ENCODE peak calls at places on chromosomes 16 and 17, in nine cellular contexts. One of them, this sample, is unnamed.

GRCh38 chr17:70787721-70788120 is 618.4 kb downstream of the KCNJ2 start:
- DNase-seq in heart left ventricle: no peak
- DNase-seq in body of pancreas: no peak
- DNase-seq in esophagus squamous epithelium: no peak
- DNase-seq in tibial nerve: no peak
- DNase-seq in adrenal gland: no peak
- DNase-seq in prostate gland: no peak
- DNase-seq in H1: no peak
- DNase-seq in suprapubic skin: no peak
- DNase-seq in this sample: no peak

GRCh38 chr17:73349138-73349537 is 37.3 kb upstream of the CDC42EP4 start:
- DNase-seq in adrenal gland: no peak
- DNase-seq in prostate gland: no peak
- DNase-seq in tibial nerve: no peak
- DNase-seq in H1: no peak
- DNase-seq in body of pancreas: no peak
- DNase-seq in heart left ventricle: no peak
- DNase-seq in suprapubic skin: peak; percentile 53
- DNase-seq in esophagus squamous epithelium: no peak
- DNase-seq in this sample: peak; percentile 71

GRCh38 chr17:80427366-80428282 is 12.7 kb downstream of the ENDOV start:
- DNase-seq in body of pancreas: no peak
- DNase-seq in H1: no peak
- DNase-seq in suprapubic skin: no peak
- DNase-seq in adrenal gland: no peak
- DNase-seq in prostate gland: no peak
- DNase-seq in tibial nerve: no peak
- DNase-seq in esophagus squamous epithelium: no peak
- DNase-seq in heart left ventricle: peak; percentile 21
- DNase-seq in this sample: no peak

GRCh38 chr16:11047939-11048500 is 103.7 kb downstream of the CLEC16A start:
- DNase-seq in adrenal gland: peak; percentile 37
- DNase-seq in H1: no peak
- DNase-seq in tibial nerve: no peak
- DNase-seq in heart left ventricle: no peak
- DNase-seq in esophagus squamous epithelium: no peak
- DNase-seq in suprapubic skin: peak; percentile 37
- DNase-seq in prostate gland: no peak
- DNase-seq in body of pancreas: no peak
- DNase-seq in this sample: no peak

GRCh38 chr17:73956595-73957465 is 246.6 kb upstream of the RPL38 start:
- DNase-seq in esophagus squamous epithelium: no peak
- DNase-seq in heart left ventricle: peak; percentile 37
- DNase-seq in tibial nerve: no peak
- DNase-seq in adrenal gland: peak; percentile 74
- DNase-seq in suprapubic skin: peak; percentile 47
- DNase-seq in H1: peak; percentile 59
- DNase-seq in prostate gland: no peak
- DNase-seq in body of pancreas: peak; percentile 72
- DNase-seq in this sample: peak; percentile 84

GRCh38 chr16:50719401-50720337 is 22.2 kb upstream of the CYLD start:
- DNase-seq in heart left ventricle: no peak
- DNase-seq in esophagus squamous epithelium: no peak
- DNase-seq in tibial nerve: no peak
- DNase-seq in body of pancreas: no peak
- DNase-seq in H1: no peak
- DNase-seq in suprapubic skin: no peak
- DNase-seq in adrenal gland: no peak
- DNase-seq in prostate gland: peak; percentile 68
- DNase-seq in this sample: no peak

GRCh38 chr17:32755045-32755805 is 121.7 kb downstream of the MYO1D start:
- DNase-seq in prostate gland: no peak
- DNase-seq in esophagus squamous epithelium: no peak
- DNase-seq in heart left ventricle: no peak
- DNase-seq in tibial nerve: no peak
- DNase-seq in adrenal gland: no peak
- DNase-seq in suprapubic skin: no peak
- DNase-seq in body of pancreas: no peak
- DNase-seq in H1: no peak
- DNase-seq in this sample: no peak

GRCh38 chr16:25109643-25110042 is 1.9 kb upstream of the LCMT1 start:
- DNase-seq in prostate gland: no peak
- DNase-seq in esophagus squamous epithelium: no peak
- DNase-seq in adrenal gland: peak; percentile 95
- DNase-seq in heart left ventricle: peak; percentile 74
- DNase-seq in tibial nerve: no peak
- DNase-seq in suprapubic skin: no peak
- DNase-seq in body of pancreas: peak; percentile 68
- DNase-seq in H1: no peak
- DNase-seq in this sample: peak; percentile 54

GRCh38 chr17:76076765-76077581 is 2.0 kb upstream of the ZACN start:
- DNase-seq in heart left ventricle: no peak
- DNase-seq in tibial nerve: no peak
- DNase-seq in prostate gland: no peak
- DNase-seq in suprapubic skin: no peak
- DNase-seq in adrenal gland: no peak
- DNase-seq in body of pancreas: no peak
- DNase-seq in H1: no peak
- DNase-seq in esophagus squamous epithelium: no peak
- DNase-seq in this sample: no peak

DNA sequence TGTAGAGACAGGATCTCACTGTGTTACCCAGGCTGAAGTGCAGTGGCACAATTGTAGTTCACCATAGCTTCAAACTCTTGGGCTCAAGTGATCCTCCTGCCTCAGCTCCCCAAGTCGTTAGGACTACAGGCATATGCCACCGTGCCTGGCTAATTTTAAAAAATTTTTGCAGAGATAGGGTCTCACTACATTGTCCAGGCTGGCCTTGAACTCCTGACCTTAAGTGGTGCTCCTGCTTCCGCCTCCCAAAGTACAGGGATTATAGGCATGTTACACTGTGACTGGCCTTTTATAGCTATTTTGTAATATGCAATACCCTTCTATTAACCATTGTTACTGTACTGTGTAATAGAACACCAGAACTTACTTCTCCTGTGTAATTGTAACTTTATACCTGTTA is 139.3 kb upstream of the ZNF267 start:
- DNase-seq in suprapubic skin: no peak
- DNase-seq in adrenal gland: no peak
- DNase-seq in heart left ventricle: no peak
- DNase-seq in prostate gland: no peak
- DNase-seq in body of pancreas: no peak
- DNase-seq in H1: no peak
- DNase-seq in tibial nerve: no peak
- DNase-seq in esophagus squamous epithelium: no peak
- DNase-seq in this sample: no peak
- H3K9me3 ChIP-seq in suprapubic skin: peaks cover 21% of the 10 kb centered on the region
- H3K9me3 ChIP-seq in adrenal gland: peaks cover 3% of the 10 kb centered on the region
- H3K9me3 ChIP-seq in heart left ventricle: peaks cover 95% of the 10 kb centered on the region
- H3K9me3 ChIP-seq in prostate gland: no peaks in the 10 kb centered on the region
- H3K9me3 ChIP-seq in body of pancreas: no peaks in the 10 kb centered on the region
- H3K9me3 ChIP-seq in H1: no peaks in the 10 kb centered on the region
- H3K9me3 ChIP-seq in tibial nerve: peaks cover 57% of the 10 kb centered on the region
- H3K9me3 ChIP-seq in esophagus squamous epithelium: no peaks in the 10 kb centered on the region
- H3K9me3 ChIP-seq in this sample: no peaks in the 10 kb centered on the region

GRCh38 chr16:71456801-71457200 is 5.2 kb downstream of the ZNF23 start:
- DNase-seq in adrenal gland: no peak
- DNase-seq in heart left ventricle: no peak
- DNase-seq in prostate gland: peak; percentile 67
- DNase-seq in tibial nerve: no peak
- DNase-seq in suprapubic skin: no peak
- DNase-seq in H1: no peak
- DNase-seq in esophagus squamous epithelium: no peak
- DNase-seq in body of pancreas: no peak
- DNase-seq in this sample: no peak

GRCh38 chr16:71459510-71459909 is 2.5 kb downstream of the ZNF23 start:
- DNase-seq in heart left ventricle: no peak
- DNase-seq in esophagus squamous epithelium: no peak
- DNase-seq in suprapubic skin: no peak
- DNase-seq in body of pancreas: no peak
- DNase-seq in adrenal gland: no peak
- DNase-seq in prostate gland: no peak
- DNase-seq in tibial nerve: no peak
- DNase-seq in H1: no peak
- DNase-seq in this sample: no peak

GRCh38 chr16:71467810-71468209 is 5.8 kb upstream of the ZNF23 start:
- DNase-seq in H1: no peak
- DNase-seq in heart left ventricle: no peak
- DNase-seq in esophagus squamous epithelium: no peak
- DNase-seq in adrenal gland: no peak
- DNase-seq in body of pancreas: no peak
- DNase-seq in suprapubic skin: no peak
- DNase-seq in tibial nerve: no peak
- DNase-seq in prostate gland: no peak
- DNase-seq in this sample: peak; percentile 35

GRCh38 chr16:71460246-71460645 is 1.8 kb downstream of the ZNF23 start:
- DNase-seq in H1: no peak
- DNase-seq in tibial nerve: no peak
- DNase-seq in prostate gland: no peak
- DNase-seq in body of pancreas: no peak
- DNase-seq in esophagus squamous epithelium: no peak
- DNase-seq in adrenal gland: no peak
- DNase-seq in suprapubic skin: no peak
- DNase-seq in heart left ventricle: no peak
- DNase-seq in this sample: no peak

GRCh38 chr16:71461686-71462648 is at the start of gene ZNF23:
- DNase-seq in body of pancreas: peak; percentile 85
- DNase-seq in esophagus squamous epithelium: peak; percentile 18
- DNase-seq in H1: no peak
- DNase-seq in prostate gland: peak; percentile 73
- DNase-seq in tibial nerve: peak; percentile 72
- DNase-seq in adrenal gland: peak; percentile 93
- DNase-seq in suprapubic skin: peak; percentile 93
- DNase-seq in heart left ventricle: peak; percentile 89
- DNase-seq in this sample: peak; percentile 92
- TF ChIP-seq POLR2A in body of pancreas: peak; percentile 41
- TF ChIP-seq POLR2A in esophagus squamous epithelium: peak; percentile 80
- TF ChIP-seq POLR2A in H1: peak; percentile 96
- TF ChIP-seq POLR2A in prostate gland: peak; percentile 43
- TF ChIP-seq POLR2A in tibial nerve: peak; percentile 72
- TF ChIP-seq POLR2A in adrenal gland: peak; percentile 67
- TF ChIP-seq POLR2A in suprapubic skin: peak; percentile 57
- TF ChIP-seq POLR2A in heart left ventricle: peak; percentile 75
- TF ChIP-seq POLR2A in this sample: no peak

GRCh38 chr16:2761472-2761871 is 9.0 kb downstream of the SRRM2 start:
- DNase-seq in heart left ventricle: no peak
- DNase-seq in body of pancreas: no peak
- DNase-seq in H1: no peak
- DNase-seq in prostate gland: no peak
- DNase-seq in esophagus squamous epithelium: no peak
- DNase-seq in adrenal gland: no peak
- DNase-seq in tibial nerve: no peak
- DNase-seq in suprapubic skin: no peak
- DNase-seq in this sample: no peak

GRCh38 chr16:2762711-2763110 is 10.3 kb downstream of the SRRM2 start:
- DNase-seq in esophagus squamous epithelium: no peak
- DNase-seq in suprapubic skin: no peak
- DNase-seq in heart left ventricle: no peak
- DNase-seq in tibial nerve: no peak
- DNase-seq in prostate gland: no peak
- DNase-seq in H1: no peak
- DNase-seq in adrenal gland: no peak
- DNase-seq in body of pancreas: no peak
- DNase-seq in this sample: no peak

GRCh38 chr16:2761886-2762583 is 9.6 kb downstream of the SRRM2 start:
- DNase-seq in suprapubic skin: no peak
- DNase-seq in body of pancreas: no peak
- DNase-seq in heart left ventricle: no peak
- DNase-seq in H1: no peak
- DNase-seq in esophagus squamous epithelium: no peak
- DNase-seq in prostate gland: no peak
- DNase-seq in tibial nerve: no peak
- DNase-seq in adrenal gland: no peak
- DNase-seq in this sample: no peak

GRCh38 chr16:2764718-2765117 is 12.3 kb downstream of the SRRM2 start:
- DNase-seq in adrenal gland: no peak
- DNase-seq in tibial nerve: no peak
- DNase-seq in prostate gland: no peak
- DNase-seq in suprapubic skin: no peak
- DNase-seq in body of pancreas: no peak
- DNase-seq in heart left ventricle: no peak
- DNase-seq in H1: no peak
- DNase-seq in esophagus squamous epithelium: no peak
- DNase-seq in this sample: no peak

DNA sequence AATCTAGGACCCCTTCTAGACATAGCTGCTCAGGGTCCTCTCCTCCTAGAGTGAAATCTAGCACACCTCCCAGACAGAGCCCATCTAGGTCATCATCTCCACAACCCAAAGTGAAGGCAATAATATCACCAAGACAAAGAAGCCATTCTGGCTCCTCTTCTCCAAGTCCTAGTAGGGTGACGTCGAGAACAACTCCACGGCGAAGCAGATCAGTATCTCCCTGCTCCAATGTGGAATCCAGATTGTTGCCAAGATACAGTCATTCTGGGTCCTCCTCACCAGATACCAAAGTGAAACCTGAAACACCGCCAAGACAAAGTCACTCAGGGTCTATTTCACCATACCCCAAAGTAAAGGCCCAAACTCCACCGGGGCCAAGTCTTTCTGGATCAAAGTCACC is 10.7 kb downstream of the SRRM2 start:
- DNase-seq in esophagus squamous epithelium: no peak
- DNase-seq in tibial nerve: no peak
- DNase-seq in adrenal gland: no peak
- DNase-seq in heart left ventricle: no peak
- DNase-seq in prostate gland: no peak
- DNase-seq in H1: no peak
- DNase-seq in suprapubic skin: no peak
- DNase-seq in body of pancreas: no peak
- DNase-seq in this sample: no peak
- H3K9me3 ChIP-seq in esophagus squamous epithelium: no peaks in the 10 kb centered on the region
- H3K9me3 ChIP-seq in tibial nerve: no peaks in the 10 kb centered on the region
- H3K9me3 ChIP-seq in adrenal gland: no peaks in the 10 kb centered on the region
- H3K9me3 ChIP-seq in heart left ventricle: no peaks in the 10 kb centered on the region
- H3K9me3 ChIP-seq in prostate gland: no peaks in the 10 kb centered on the region
- H3K9me3 ChIP-seq in H1: peaks cover 29% of the 10 kb centered on the region
- H3K9me3 ChIP-seq in suprapubic skin: no peaks in the 10 kb centered on the region
- H3K9me3 ChIP-seq in body of pancreas: no peaks in the 10 kb centered on the region
- H3K9me3 ChIP-seq in this sample: no peaks in the 10 kb centered on the region

GRCh38 chr17:51166987-51167931 is 1.0 kb downstream of the NME2 start:
- DNase-seq in prostate gland: peak; percentile 14
- DNase-seq in adrenal gland: no peak
- DNase-seq in tibial nerve: no peak
- DNase-seq in H1: no peak
- DNase-seq in suprapubic skin: no peak
- DNase-seq in esophagus squamous epithelium: no peak
- DNase-seq in body of pancreas: peak; percentile 43
- DNase-seq in heart left ventricle: peak; percentile 53
- DNase-seq in this sample: peak; percentile 58
- TF ChIP-seq POLR2A in prostate gland: no peak
- TF ChIP-seq POLR2A in adrenal gland: no peak
- TF ChIP-seq POLR2A in tibial nerve: no peak
- TF ChIP-seq POLR2A in H1: no peak
- TF ChIP-seq POLR2A in suprapubic skin: no peak
- TF ChIP-seq POLR2A in esophagus squamous epithelium: no peak
- TF ChIP-seq POLR2A in body of pancreas: no peak
- TF ChIP-seq POLR2A in heart left ventricle: no peak
- TF ChIP-seq POLR2A in this sample: no peak

GRCh38 chr17:22265807-22266206 is 573.5 kb downstream of the KCNJ18 start:
- DNase-seq in prostate gland: no peak
- DNase-seq in adrenal gland: no peak
- DNase-seq in heart left ventricle: no peak
- DNase-seq in tibial nerve: no peak
- DNase-seq in body of pancreas: no peak
- DNase-seq in esophagus squamous epithelium: no peak
- DNase-seq in suprapubic skin: peak; percentile 29
- DNase-seq in H1: no peak
- DNase-seq in this sample: no peak
- H3K9me3 ChIP-seq in prostate gland: no peaks in the 10 kb centered on the region
- H3K9me3 ChIP-seq in adrenal gland: no peaks in the 10 kb centered on the region
- H3K9me3 ChIP-seq in heart left ventricle: no peaks in the 10 kb centered on the region
- H3K9me3 ChIP-seq in tibial nerve: no peaks in the 10 kb centered on the region
- H3K9me3 ChIP-seq in body of pancreas: no peaks in the 10 kb centered on the region
- H3K9me3 ChIP-seq in esophagus squamous epithelium: no peaks in the 10 kb centered on the region
- H3K9me3 ChIP-seq in suprapubic skin: peaks cover 4% of the 10 kb centered on the region
- H3K9me3 ChIP-seq in H1: peaks cover 64% of the 10 kb centered on the region
- H3K9me3 ChIP-seq in this sample: no peaks in the 10 kb centered on the region